ENCODE peak calls at places on chromosomes 16 and 17, in six cellular contexts. N is lower lobe of right lung; V is naive thymus-derived CD4-positive, alpha-beta T cell; A is esophagus squamous epithelium; U is ascending aorta; W is GM12878. S is an unnamed sample.
A peak's percentile ranks its signal among the peaks of the same experiment; 100 is the strongest.

GRCh38 chr16:27324851-27325301 is 11.1 kb downstream of the IL4R start:
- DNase-seq in U (no peak), A (no peak), V (no peak), N (no peak), W (no peak), S (no peak)

GRCh38 chr17:10271004-10271620 is 72.7 kb upstream of the GAS7 start:
- DNase-seq in N (no peak), A (no peak), U (no peak), V (no peak), W (no peak), S (no peak)

GRCh38 chr16:84832488-84833141 is 12.8 kb downstream of the CRISPLD2 start:
- DNase-seq in W (no peak), A (peak; percentile 18), V (no peak), N (peak; percentile 71), U (peak; percentile 86), S (peak; percentile 96)

GRCh38 chr16:79972053-79972704 is 371.6 kb upstream of the MAF start:
- DNase-seq in W (no peak), N (no peak), A (no peak), V (no peak), U (no peak), S (no peak)

GRCh38 chr17:65824901-65825300 is 263.5 kb upstream of the AXIN2 start:
- DNase-seq in U (no peak), A (no peak), V (no peak), W (no peak), N (no peak), S (no peak)

GRCh38 chr16:2331932-2332267 is 8.6 kb downstream of the ABCA3 start:
- DNase-seq in A (no peak), W (no peak), U (no peak), V (no peak), N (peak; percentile 63), S (no peak)

GRCh38 chr17:36124879-36125824 is 21.5 kb downstream of the CCL4 start:
- DNase-seq in V (no peak), N (no peak), A (no peak), U (no peak), W (no peak), S (no peak)

GRCh38 chr17:40451420-40451819 is 8.2 kb downstream of the IGFBP4 start:
- DNase-seq in A (no peak), U (peak; percentile 90), N (no peak), W (no peak), V (no peak), S (peak; percentile 89)

GRCh38 chr17:4073983-4074830 is 68.6 kb downstream of the ZZEF1 start:
- DNase-seq in V (no peak), N (peak; percentile 58), U (no peak), W (peak; percentile 92), A (no peak), S (peak; percentile 47)

GRCh38 chr16:70691223-70692129 is 5.6 kb upstream of the MTSS2 start:
- DNase-seq in N (peak; percentile 46), W (no peak), V (no peak), A (no peak), U (peak; percentile 97), S (peak; percentile 92)

GRCh38 chr16:6722786-6723185 is 609.9 kb upstream of the RBFOX1 start:
- DNase-seq in W (no peak), A (no peak), U (no peak), V (no peak), N (no peak), S (no peak)

GRCh38 chr17:69607162-69607834 is 192.8 kb downstream of the MAP2K6 start:
- DNase-seq in W (peak; percentile 45), A (no peak), V (no peak), U (peak; percentile 86), N (peak; percentile 73), S (peak; percentile 86)

GRCh38 chr16:78704421-78704820 is 605.0 kb downstream of the WWOX start:
- DNase-seq in W (no peak), N (no peak), U (no peak), V (no peak), A (no peak), S (no peak)

GRCh38 chr16:79805621-79806020 is 205.1 kb upstream of the MAF start:
- DNase-seq in W (no peak), U (no peak), N (no peak), A (no peak), V (no peak), S (no peak)

GRCh38 chr17:14513835-14514234 is 213.0 kb downstream of the HS3ST3B1 start:
- DNase-seq in N (no peak), V (no peak), A (no peak), U (no peak), W (no peak), S (no peak)

GRCh38 chr16:18932243-18932997 is 6.2 kb upstream of the SMG1 start:
- DNase-seq in W (no peak), V (no peak), N (no peak), U (peak; percentile 90), A (no peak), S (no peak)

GRCh38 chr17:43740541-43740940 is 18.1 kb downstream of the SOST start:
- DNase-seq in N (no peak), A (no peak), W (no peak), U (no peak), V (no peak), S (no peak)

GRCh38 chr16:12582696-12583095 is 221.0 kb downstream of the CPPED1 start:
- DNase-seq in W (no peak), A (no peak), U (no peak), N (no peak), V (no peak), S (no peak)

GRCh38 chr17:51397361-51398127 is 137.2 kb downstream of the UTP18 start:
- DNase-seq in N (no peak), W (no peak), A (no peak), V (no peak), U (no peak), S (no peak)
- H3K27me3 ChIP-seq in N (no peaks in the 10 kb centered on the region), W (no peaks in the 10 kb centered on the region), A (peaks cover 15% of the 10 kb centered on the region), V (no peaks in the 10 kb centered on the region), U (no peaks in the 10 kb centered on the region), S (no peaks in the 10 kb centered on the region)

DNA sequence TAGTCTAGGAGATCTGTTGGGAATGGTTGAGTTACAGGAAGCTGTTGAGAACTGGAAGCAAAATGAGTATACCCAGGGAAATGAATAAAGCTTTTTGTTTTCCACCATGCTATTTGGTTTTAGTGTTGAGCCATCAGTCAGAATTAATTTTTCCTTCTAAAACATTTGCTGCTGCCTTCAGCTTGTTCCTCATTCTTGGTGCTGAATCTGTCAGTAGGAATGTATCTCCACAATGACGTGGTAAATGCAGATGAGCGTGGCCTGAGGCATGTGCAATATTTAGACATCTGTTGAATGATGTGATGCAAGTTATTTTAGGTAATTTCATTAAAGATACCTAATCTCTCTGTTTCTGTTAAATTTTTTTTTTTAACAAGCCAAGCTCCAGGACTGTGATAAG is 10.9 kb downstream of the HAPSTR1 start:
- DNase-seq in U (no peak), A (no peak), W (no peak), V (no peak), N (no peak), S (no peak)
- H3K4me1 ChIP-seq in U (peaks cover 25% of the 10 kb centered on the region), A (peaks cover 27% of the 10 kb centered on the region), W (peaks cover 18% of the 10 kb centered on the region), V (peaks cover 75% of the 10 kb centered on the region), N (peaks cover 97% of the 10 kb centered on the region), S (peaks cover 24% of the 10 kb centered on the region)

DNA sequence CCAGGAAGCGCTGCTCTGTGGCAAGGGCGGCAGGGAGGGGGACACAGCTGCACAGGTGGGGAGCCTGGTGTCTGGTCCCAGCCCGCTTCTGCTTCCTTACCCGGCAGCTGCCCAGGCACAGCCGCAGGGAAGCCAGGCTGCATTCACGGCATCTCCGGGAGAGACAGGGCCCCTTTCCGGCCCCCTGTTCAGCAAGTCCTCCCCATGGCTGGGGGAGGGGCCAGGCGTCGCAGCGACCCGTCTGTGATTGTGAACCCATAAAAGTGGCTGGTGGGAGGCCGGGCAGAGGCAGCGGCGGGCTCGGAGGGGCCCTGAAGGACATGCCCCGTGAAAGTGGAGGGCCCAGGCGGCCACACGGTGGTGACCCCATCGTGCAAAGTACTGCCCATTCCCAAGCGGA is 28.7 kb downstream of the SOX8 start:
- DNase-seq in U (no peak), V (no peak), A (no peak), W (no peak), N (no peak), S (no peak)
- H3K27me3 ChIP-seq in U (no peaks in the 10 kb centered on the region), V (no peaks in the 10 kb centered on the region), A (peaks cover 66% of the 10 kb centered on the region), W (no peaks in the 10 kb centered on the region), N (peaks cover 19% of the 10 kb centered on the region), S (no peaks in the 10 kb centered on the region)

GRCh38 chr17:59734226-59734625 is 26.8 kb downstream of the VMP1 start:
- DNase-seq in A (no peak), N (no peak), W (no peak), V (no peak), U (no peak), S (no peak)

GRCh38 chr17:59733697-59734096 is 26.2 kb downstream of the VMP1 start:
- DNase-seq in W (no peak), V (no peak), A (no peak), U (no peak), N (no peak), S (no peak)

GRCh38 chr17:59737324-59737723 is 29.9 kb downstream of the VMP1 start:
- DNase-seq in U (no peak), W (no peak), A (no peak), V (no peak), N (no peak), S (no peak)
- H3K4me1 ChIP-seq in U (no peaks in the 10 kb centered on the region), W (no peaks in the 10 kb centered on the region), A (no peaks in the 10 kb centered on the region), V (no peaks in the 10 kb centered on the region), N (no peaks in the 10 kb centered on the region), S (no peaks in the 10 kb centered on the region)

GRCh38 chr17:6070280-6070894 is at the start of gene WSCD1:
- DNase-seq in V (no peak), N (no peak), W (no peak), A (no peak), U (no peak), S (peak; percentile 29)
- H3K27me3 ChIP-seq in V (no peaks in the 10 kb centered on the region), N (peaks cover 34% of the 10 kb centered on the region), W (no peaks in the 10 kb centered on the region), A (peaks cover 97% of the 10 kb centered on the region), U (no peaks in the 10 kb centered on the region), S (no peaks in the 10 kb centered on the region)

GRCh38 chr17:82874011-82874835 is 34.4 kb upstream of the ZNF750 start:
- DNase-seq in A (no peak), N (peak; percentile 82), V (no peak), W (no peak), U (no peak), S (peak; percentile 51)
- H3K4me1 ChIP-seq in A (peaks cover 30% of the 10 kb centered on the region), N (peaks cover 38% of the 10 kb centered on the region), V (no peaks in the 10 kb centered on the region), W (peaks cover 51% of the 10 kb centered on the region), U (no peaks in the 10 kb centered on the region), S (no peaks in the 10 kb centered on the region)

S was measured in right cardiac atrium.